ENCODE peak calls at places on chromosomes 16 and 17, in seven cellular contexts. B is AG09309; E is renal cortical epithelial cell; T is stimulated activated CD4-positive, alpha-beta T cell treated with anti-CD3 and anti-CD28 coated beads, Interleukin-4, amount 100 ng/mL, for 24 hours; I is NCI-H1694 treated with DMSO at 0.1 percent for 48 hours; C is heart left ventricle; P is GM13977. V is an unnamed sample.

GRCh38 chr16:88611220-88611821 is 27.1 kb upstream of the IL17C start:
- DNase-seq in E (no peak), T (no peak), C (no peak), B (no peak), I (no peak), P (no peak), V (no peak)

GRCh38 chr17:55067697-55068439 is 99.3 kb downstream of the STXBP4 start:
- DNase-seq in C (no peak), B (no peak), E (peak), P (no peak), T (no peak), I (no peak), V (no peak)

GRCh38 chr16:165539-166374 is at the start of gene HBM:
- DNase-seq in T (no peak), I (no peak), B (no peak), E (no peak), C (no peak), P (peak), V (no peak)

GRCh38 chr17:14303343-14304221 is 2.7 kb downstream of the HS3ST3B1 start:
- DNase-seq in I (no peak), E (no peak), P (no peak), C (no peak), B (no peak), T (peak), V (no peak)

GRCh38 chr16:11084484-11085024 is 140.2 kb downstream of the CLEC16A start:
- DNase-seq in T (no peak), E (peak), I (no peak), P (no peak), B (peak), C (no peak), V (no peak)

GRCh38 chr17:15349119-15349518 is 7.7 kb upstream of the TEKT3 start:
- DNase-seq in B (no peak), I (no peak), T (no peak), C (no peak), P (no peak), E (no peak), V (no peak)

GRCh38 chr17:48944519-48945260 is at the start of gene SNF8:
- DNase-seq in T (peak), I (peak), C (peak), E (peak), B (peak), P (peak), V (peak)

GRCh38 chr17:17782425-17783120 is 54.2 kb downstream of the SREBF1 start:
- DNase-seq in I (peak), T (no peak), P (peak), C (peak), B (no peak), E (no peak), V (no peak)

GRCh38 chr17:40813804-40814203 is 8.6 kb downstream of the KRT10 start:
- DNase-seq in T (no peak), E (no peak), P (no peak), I (no peak), B (no peak), C (no peak), V (no peak)

GRCh38 chr17:55480907-55481306 is 30.3 kb downstream of the SMIM36 start:
- DNase-seq in C (no peak), B (no peak), P (no peak), E (no peak), I (no peak), T (no peak), V (no peak)

GRCh38 chr17:32927724-32928526 is at the start of gene TMEM98:
- DNase-seq in B (no peak), T (no peak), P (peak), E (no peak), C (peak), I (peak), V (no peak)

GRCh38 chr16:2591476-2592240 is 53.8 kb downstream of the PDPK1 start:
- DNase-seq in E (no peak), P (no peak), B (no peak), T (no peak), I (no peak), C (no peak), V (no peak)

GRCh38 chr17:50172130-50172529 is 6.3 kb downstream of the SGCA start:
- DNase-seq in I (no peak), E (no peak), C (peak), P (no peak), T (no peak), B (no peak), V (no peak)

GRCh38 chr16:88394426-88394825 is 11.7 kb downstream of the ZNF469 start:
- DNase-seq in T (no peak), P (no peak), C (no peak), I (no peak), B (no peak), E (no peak), V (no peak)

GRCh38 chr17:22703786-22704441 is 1011.6 kb downstream of the KCNJ18 start:
- DNase-seq in B (no peak), P (no peak), I (peak), C (no peak), T (no peak), E (no peak), V (no peak)

GRCh38 chr17:38761612-38762011 is 9.1 kb downstream of the PSMB3 start:
- DNase-seq in E (peak), I (peak), B (no peak), C (no peak), P (no peak), T (peak), V (peak)

GRCh38 chr17:76270770-76271668 is 5.9 kb downstream of the UBALD2 start:
- DNase-seq in B (no peak), T (peak), I (no peak), E (no peak), P (no peak), C (no peak), V (no peak)

GRCh38 chr16:54546481-54546880 is 259.9 kb upstream of the IRX3 start:
- DNase-seq in T (no peak), E (no peak), C (no peak), B (no peak), P (no peak), I (no peak), V (no peak)

GRCh38 chr16:74623214-74623842 is 16.4 kb upstream of the GLG1 start:
- DNase-seq in C (no peak), P (peak), B (no peak), I (peak), T (no peak), E (peak), V (no peak)

GRCh38 chr17:80319262-80319998 is 58.8 kb downstream of the RNF213 start:
- DNase-seq in C (no peak), I (no peak), E (no peak), P (no peak), T (no peak), B (no peak), V (no peak)

GRCh38 chr17:42673885-42674754 is 2.7 kb downstream of the PLEKHH3 start:
- DNase-seq in I (peak), P (peak), T (no peak), C (peak), B (no peak), E (no peak), V (peak)

GRCh38 chr16:88335150-88335685 is 47.5 kb upstream of the ZNF469 start:
- DNase-seq in E (no peak), P (no peak), C (no peak), B (no peak), I (no peak), T (no peak), V (no peak)

GRCh38 chr16:12729448-12729847 is 74.2 kb downstream of the CPPED1 start:
- DNase-seq in B (peak), E (peak), P (no peak), T (no peak), I (no peak), C (no peak), V (no peak)

V was measured in DND-41.